ENCODE peak calls at places on chromosomes 5 and 9, in seven cellular contexts. One of them, this sample, is unnamed.

GRCh38 chr9:134502261-134503211 is 139.1 kb upstream of the COL5A1 start:
- DNase-seq in stimulated activated CD4-positive, alpha-beta T cell treated with anti-CD3 and anti-CD28 coated beads, Interleukin-4, amount 100 ng/mL, for 24 hours: no peak
- DNase-seq in KBM-7: no peak
- DNase-seq in DMS153: no peak
- DNase-seq in NCI-H2029: no peak
- DNase-seq in posterior cingulate gyrus: no peak
- DNase-seq in NCI-H2081 treated with DMSO at 0.1 percent for 48 hours: no peak
- DNase-seq in this sample: no peak

GRCh38 chr5:176612855-176613254 is 2.9 kb upstream of the GPRIN1 start:
- DNase-seq in stimulated activated CD4-positive, alpha-beta T cell treated with anti-CD3 and anti-CD28 coated beads, Interleukin-4, amount 100 ng/mL, for 24 hours: no peak
- DNase-seq in KBM-7: no peak
- DNase-seq in DMS153: no peak
- DNase-seq in NCI-H2029: no peak
- DNase-seq in posterior cingulate gyrus: no peak
- DNase-seq in NCI-H2081 treated with DMSO at 0.1 percent for 48 hours: no peak
- DNase-seq in this sample: no peak

GRCh38 chr5:146340260-146341081 is 1.8 kb downstream of the POU4F3 start:
- DNase-seq in stimulated activated CD4-positive, alpha-beta T cell treated with anti-CD3 and anti-CD28 coated beads, Interleukin-4, amount 100 ng/mL, for 24 hours: peak; percentile 16
- DNase-seq in KBM-7: peak; percentile 63
- DNase-seq in DMS153: no peak
- DNase-seq in NCI-H2029: no peak
- DNase-seq in posterior cingulate gyrus: peak; percentile 43
- DNase-seq in NCI-H2081 treated with DMSO at 0.1 percent for 48 hours: no peak
- DNase-seq in this sample: no peak

GRCh38 chr5:948472-949274 is 56.0 kb downstream of the TRIP13 start:
- DNase-seq in stimulated activated CD4-positive, alpha-beta T cell treated with anti-CD3 and anti-CD28 coated beads, Interleukin-4, amount 100 ng/mL, for 24 hours: no peak
- DNase-seq in KBM-7: no peak
- DNase-seq in DMS153: no peak
- DNase-seq in NCI-H2029: no peak
- DNase-seq in posterior cingulate gyrus: no peak
- DNase-seq in NCI-H2081 treated with DMSO at 0.1 percent for 48 hours: no peak
- DNase-seq in this sample: no peak

GRCh38 chr5:84274585-84275468 is 109.9 kb downstream of the EDIL3 start:
- DNase-seq in stimulated activated CD4-positive, alpha-beta T cell treated with anti-CD3 and anti-CD28 coated beads, Interleukin-4, amount 100 ng/mL, for 24 hours: no peak
- DNase-seq in KBM-7: peak; percentile 21
- DNase-seq in DMS153: no peak
- DNase-seq in NCI-H2029: no peak
- DNase-seq in posterior cingulate gyrus: peak; percentile 53
- DNase-seq in NCI-H2081 treated with DMSO at 0.1 percent for 48 hours: no peak
- DNase-seq in this sample: peak; percentile 2

GRCh38 chr5:111127453-111128195 is 35.5 kb downstream of the WDR36 start:
- DNase-seq in stimulated activated CD4-positive, alpha-beta T cell treated with anti-CD3 and anti-CD28 coated beads, Interleukin-4, amount 100 ng/mL, for 24 hours: no peak
- DNase-seq in KBM-7: no peak
- DNase-seq in DMS153: no peak
- DNase-seq in NCI-H2029: no peak
- DNase-seq in posterior cingulate gyrus: no peak
- DNase-seq in NCI-H2081 treated with DMSO at 0.1 percent for 48 hours: no peak
- DNase-seq in this sample: no peak

GRCh38 chr9:22452415-22453010 is 5.9 kb downstream of the DMRTA1 start:
- DNase-seq in stimulated activated CD4-positive, alpha-beta T cell treated with anti-CD3 and anti-CD28 coated beads, Interleukin-4, amount 100 ng/mL, for 24 hours: peak; percentile 56
- DNase-seq in KBM-7: peak; percentile 68
- DNase-seq in DMS153: no peak
- DNase-seq in NCI-H2029: no peak
- DNase-seq in posterior cingulate gyrus: peak; percentile 33
- DNase-seq in NCI-H2081 treated with DMSO at 0.1 percent for 48 hours: no peak
- DNase-seq in this sample: no peak

GRCh38 chr9:37873955-37874354 is 30.0 kb downstream of the SLC25A51 start:
- DNase-seq in stimulated activated CD4-positive, alpha-beta T cell treated with anti-CD3 and anti-CD28 coated beads, Interleukin-4, amount 100 ng/mL, for 24 hours: no peak
- DNase-seq in KBM-7: no peak
- DNase-seq in DMS153: no peak
- DNase-seq in NCI-H2029: no peak
- DNase-seq in posterior cingulate gyrus: no peak
- DNase-seq in NCI-H2081 treated with DMSO at 0.1 percent for 48 hours: no peak
- DNase-seq in this sample: no peak

GRCh38 chr9:3810231-3810630 is 284.4 kb upstream of the RFX3 start:
- DNase-seq in stimulated activated CD4-positive, alpha-beta T cell treated with anti-CD3 and anti-CD28 coated beads, Interleukin-4, amount 100 ng/mL, for 24 hours: no peak
- DNase-seq in KBM-7: no peak
- DNase-seq in DMS153: no peak
- DNase-seq in NCI-H2029: no peak
- DNase-seq in posterior cingulate gyrus: no peak
- DNase-seq in NCI-H2081 treated with DMSO at 0.1 percent for 48 hours: no peak
- DNase-seq in this sample: no peak

GRCh38 chr5:67164856-67165523 is 31.6 kb downstream of the CD180 start:
- DNase-seq in stimulated activated CD4-positive, alpha-beta T cell treated with anti-CD3 and anti-CD28 coated beads, Interleukin-4, amount 100 ng/mL, for 24 hours: no peak
- DNase-seq in KBM-7: no peak
- DNase-seq in DMS153: no peak
- DNase-seq in NCI-H2029: no peak
- DNase-seq in posterior cingulate gyrus: no peak
- DNase-seq in NCI-H2081 treated with DMSO at 0.1 percent for 48 hours: no peak
- DNase-seq in this sample: no peak

GRCh38 chr5:52864884-52865283 is 77.2 kb downstream of the ITGA1 start:
- DNase-seq in stimulated activated CD4-positive, alpha-beta T cell treated with anti-CD3 and anti-CD28 coated beads, Interleukin-4, amount 100 ng/mL, for 24 hours: no peak
- DNase-seq in KBM-7: no peak
- DNase-seq in DMS153: no peak
- DNase-seq in NCI-H2029: no peak
- DNase-seq in posterior cingulate gyrus: no peak
- DNase-seq in NCI-H2081 treated with DMSO at 0.1 percent for 48 hours: no peak
- DNase-seq in this sample: no peak

GRCh38 chr5:148952097-148952828 is 110.6 kb downstream of the SH3TC2 start:
- DNase-seq in stimulated activated CD4-positive, alpha-beta T cell treated with anti-CD3 and anti-CD28 coated beads, Interleukin-4, amount 100 ng/mL, for 24 hours: no peak
- DNase-seq in KBM-7: no peak
- DNase-seq in DMS153: no peak
- DNase-seq in NCI-H2029: no peak
- DNase-seq in posterior cingulate gyrus: no peak
- DNase-seq in NCI-H2081 treated with DMSO at 0.1 percent for 48 hours: no peak
- DNase-seq in this sample: no peak

GRCh38 chr5:1952456-1953099 is 69.9 kb upstream of the IRX4 start:
- DNase-seq in stimulated activated CD4-positive, alpha-beta T cell treated with anti-CD3 and anti-CD28 coated beads, Interleukin-4, amount 100 ng/mL, for 24 hours: no peak
- DNase-seq in KBM-7: no peak
- DNase-seq in DMS153: no peak
- DNase-seq in NCI-H2029: no peak
- DNase-seq in posterior cingulate gyrus: no peak
- DNase-seq in NCI-H2081 treated with DMSO at 0.1 percent for 48 hours: no peak
- DNase-seq in this sample: no peak

GRCh38 chr5:77852514-77853352 is 76.6 kb upstream of the TBCA start:
- DNase-seq in stimulated activated CD4-positive, alpha-beta T cell treated with anti-CD3 and anti-CD28 coated beads, Interleukin-4, amount 100 ng/mL, for 24 hours: no peak
- DNase-seq in KBM-7: peak; percentile 70
- DNase-seq in DMS153: peak; percentile 30
- DNase-seq in NCI-H2029: peak; percentile 75
- DNase-seq in posterior cingulate gyrus: peak; percentile 78
- DNase-seq in NCI-H2081 treated with DMSO at 0.1 percent for 48 hours: no peak
- DNase-seq in this sample: no peak

GRCh38 chr9:89482056-89482784 is 15.7 kb downstream of the SEMA4D start:
- DNase-seq in stimulated activated CD4-positive, alpha-beta T cell treated with anti-CD3 and anti-CD28 coated beads, Interleukin-4, amount 100 ng/mL, for 24 hours: no peak
- DNase-seq in KBM-7: no peak
- DNase-seq in DMS153: no peak
- DNase-seq in NCI-H2029: no peak
- DNase-seq in posterior cingulate gyrus: peak; percentile 49
- DNase-seq in NCI-H2081 treated with DMSO at 0.1 percent for 48 hours: no peak
- DNase-seq in this sample: no peak

GRCh38 chr5:3740546-3741371 is 145.1 kb downstream of the IRX1 start:
- DNase-seq in stimulated activated CD4-positive, alpha-beta T cell treated with anti-CD3 and anti-CD28 coated beads, Interleukin-4, amount 100 ng/mL, for 24 hours: no peak
- DNase-seq in KBM-7: no peak
- DNase-seq in DMS153: no peak
- DNase-seq in NCI-H2029: peak; percentile 23
- DNase-seq in posterior cingulate gyrus: no peak
- DNase-seq in NCI-H2081 treated with DMSO at 0.1 percent for 48 hours: no peak
- DNase-seq in this sample: no peak

GRCh38 chr9:118401551-118401950 is 697.3 kb downstream of the TLR4 start:
- DNase-seq in stimulated activated CD4-positive, alpha-beta T cell treated with anti-CD3 and anti-CD28 coated beads, Interleukin-4, amount 100 ng/mL, for 24 hours: no peak
- DNase-seq in KBM-7: no peak
- DNase-seq in DMS153: no peak
- DNase-seq in NCI-H2029: no peak
- DNase-seq in posterior cingulate gyrus: no peak
- DNase-seq in NCI-H2081 treated with DMSO at 0.1 percent for 48 hours: no peak
- DNase-seq in this sample: no peak

This sample was measured in GDM1.